ENCODE peak calls at places on chromosomes 1 and 21, in eight cellular contexts. R, D, E, F, C, V, I and S are unnamed samples.

GRCh38 chr1:93080424-93080823 is 1.3 kb downstream of the MTF2 start:
- DNase-seq in R (peak), D (no peak), E (peak), F (peak), C (no peak), V (peak), I (peak), S (peak)

GRCh38 chr1:77489910-77490309 is 192.5 kb downstream of the ZZZ3 start:
- DNase-seq in R (no peak), D (no peak), E (no peak), F (peak), C (no peak), V (no peak), I (no peak), S (no peak)

GRCh38 chr21:31446206-31446900 is 102.3 kb upstream of the TIAM1 start:
- DNase-seq in R (no peak), D (no peak), E (no peak), F (no peak), C (no peak), V (no peak), I (no peak), S (no peak)

GRCh38 chr1:202023033-202023433 is 12.6 kb downstream of the ELF3 start:
- DNase-seq in R (no peak), D (no peak), E (no peak), F (no peak), C (no peak), V (no peak), I (peak), S (no peak)

GRCh38 chr1:47175227-47175934 is 14.5 kb downstream of the PDZK1IP1 start:
- DNase-seq in R (peak), D (no peak), E (no peak), F (peak), C (peak), V (peak), I (peak), S (peak)

GRCh38 chr1:22365331-22366295 is 86.0 kb upstream of the ZBTB40 start:
- DNase-seq in R (no peak), D (no peak), E (no peak), F (peak), C (no peak), V (no peak), I (no peak), S (no peak)

GRCh38 chr1:10900265-10900651 is 103.8 kb upstream of the CASZ1 start:
- DNase-seq in R (no peak), D (no peak), E (no peak), F (no peak), C (no peak), V (no peak), I (no peak), S (no peak)

GRCh38 chr1:183165456-183165855 is 20.6 kb upstream of the LAMC2 start:
- DNase-seq in R (no peak), D (no peak), E (no peak), F (no peak), C (no peak), V (no peak), I (no peak), S (no peak)

GRCh38 chr1:199038188-199038587 is 399.3 kb downstream of the PTPRC start:
- DNase-seq in R (no peak), D (no peak), E (no peak), F (no peak), C (no peak), V (no peak), I (no peak), S (no peak)

GRCh38 chr1:109089242-109090015 is 1.1 kb upstream of the TMEM167B start:
- DNase-seq in R (no peak), D (peak), E (no peak), F (peak), C (no peak), V (no peak), I (peak), S (peak)

GRCh38 chr1:25732821-25733220 is 67.2 kb upstream of the SELENON start:
- DNase-seq in R (no peak), D (peak), E (no peak), F (no peak), C (no peak), V (no peak), I (no peak), S (no peak)

GRCh38 chr1:179883739-179884138 is 1.7 kb downstream of the TOR1AIP1 start:
- DNase-seq in R (peak), D (no peak), E (peak), F (no peak), C (no peak), V (no peak), I (no peak), S (no peak)

GRCh38 chr1:98382586-98382985 is 278.9 kb upstream of the SNX7 start:
- DNase-seq in R (no peak), D (no peak), E (no peak), F (no peak), C (no peak), V (no peak), I (no peak), S (no peak)

GRCh38 chr1:232812560-232812959 is 7.3 kb downstream of the MAP10 start:
- DNase-seq in R (no peak), D (no peak), E (no peak), F (no peak), C (no peak), V (no peak), I (no peak), S (no peak)

GRCh38 chr21:46394819-46395152 is 63.9 kb upstream of the DIP2A start:
- DNase-seq in R (no peak), D (no peak), E (no peak), F (no peak), C (no peak), V (no peak), I (no peak), S (no peak)

GRCh38 chr21:42057861-42058437 is 13.2 kb upstream of the UMODL1 start:
- DNase-seq in R (no peak), D (no peak), E (no peak), F (no peak), C (no peak), V (no peak), I (no peak), S (no peak)

GRCh38 chr1:222301653-222302052 is 246.3 kb downstream of the HHIPL2 start:
- DNase-seq in R (no peak), D (no peak), E (no peak), F (peak), C (no peak), V (no peak), I (no peak), S (no peak)

GRCh38 chr1:15424146-15424667 is 14.0 kb upstream of the CTRC start:
- DNase-seq in R (no peak), D (no peak), E (no peak), F (no peak), C (no peak), V (no peak), I (no peak), S (no peak)

GRCh38 chr1:177077734-177078489 is 86.6 kb downstream of the ASTN1 start:
- DNase-seq in R (no peak), D (no peak), E (peak), F (peak), C (no peak), V (no peak), I (no peak), S (peak)

GRCh38 chr1:167251482-167251881 is 30.8 kb downstream of the POU2F1 start:
- DNase-seq in R (no peak), D (no peak), E (no peak), F (no peak), C (no peak), V (no peak), I (no peak), S (no peak)

GRCh38 chr21:25139390-25139789 is 467.9 kb downstream of the MRPL39 start:
- DNase-seq in R (no peak), D (no peak), E (no peak), F (no peak), C (no peak), V (no peak), I (peak), S (no peak)

GRCh38 chr1:67479146-67479891 is 49.1 kb upstream of the SERBP1 start:
- DNase-seq in R (no peak), D (no peak), E (peak), F (peak), C (no peak), V (peak), I (peak), S (no peak)

GRCh38 chr1:19648689-19649088 is 4.6 kb downstream of the NBL1 start:
- DNase-seq in R (no peak), D (no peak), E (no peak), F (no peak), C (no peak), V (no peak), I (peak), S (no peak)

GRCh38 chr1:224592636-224593579 is 23.2 kb upstream of the CNIH3 start:
- DNase-seq in R (peak), D (no peak), E (peak), F (peak), C (no peak), V (peak), I (no peak), S (no peak)

GRCh38 chr1:192159769-192160168 is 1.5 kb downstream of the RGS18 start:
- DNase-seq in R (no peak), D (no peak), E (no peak), F (no peak), C (no peak), V (no peak), I (no peak), S (no peak)

GRCh38 chr1:160618763-160619274 is 28.0 kb downstream of the SLAMF1 start:
- DNase-seq in R (no peak), D (no peak), E (no peak), F (no peak), C (no peak), V (no peak), I (no peak), S (no peak)

GRCh38 chr1:40162791-40163441 is 1.7 kb downstream of the RLF start:
- DNase-seq in R (no peak), D (no peak), E (no peak), F (peak), C (no peak), V (no peak), I (peak), S (no peak)